ENCODE peak calls at places on chromosomes 2 and 18, in seven cellular contexts. L is tibial artery, Q is right lobe of liver, G is cardiac muscle cell, N is OCI-LY7, H is MM.1S, I is left ventricle myocardium inferior. W is an unnamed sample.

GRCh38 chr2:65453916-65454315 is 21.5 kb upstream of the SPRED2 start:
- DNase-seq in G (no peak), Q (no peak), I (no peak), H (no peak), N (no peak), L (no peak), W (no peak)

GRCh38 chr18:9323750-9324445 is 10.7 kb upstream of the TWSG1 start:
- DNase-seq in L (no peak), G (no peak), Q (no peak), I (no peak), H (no peak), N (no peak), W (no peak)

GRCh38 chr18:45353530-45353929 is 261.7 kb upstream of the SLC14A2 start:
- DNase-seq in N (no peak), Q (no peak), L (no peak), G (no peak), H (no peak), I (no peak), W (no peak)

GRCh38 chr18:47050468-47050867 is 15.0 kb upstream of the ELOA2 start:
- DNase-seq in H (peak), L (no peak), I (no peak), G (peak), Q (no peak), N (peak), W (peak)

GRCh38 chr2:32453242-32454062 is 96.6 kb downstream of the BIRC6 start:
- DNase-seq in H (no peak), I (no peak), L (no peak), N (no peak), G (no peak), Q (no peak), W (no peak)

GRCh38 chr2:165837122-165837521 is 43.1 kb upstream of the GALNT3 start:
- DNase-seq in N (no peak), Q (no peak), I (no peak), L (no peak), G (no peak), H (no peak), W (no peak)

GRCh38 chr2:75289771-75290170 is 90.5 kb upstream of the TACR1 start:
- DNase-seq in L (no peak), Q (no peak), G (no peak), N (no peak), H (no peak), I (no peak), W (no peak)

GRCh38 chr2:240820607-240821428 is 799 bp upstream of the KIF1A start:
- DNase-seq in L (no peak), Q (no peak), G (peak), H (no peak), I (peak), N (no peak), W (peak)

GRCh38 chr2:55109219-55109891 is 59.1 kb upstream of the RTN4 start:
- DNase-seq in G (no peak), I (no peak), H (no peak), Q (no peak), N (no peak), L (no peak), W (no peak)

GRCh38 chr2:242075683-242076082 is 206.2 kb downstream of the RTP5 start:
- DNase-seq in Q (peak), L (no peak), I (no peak), H (no peak), G (no peak), N (no peak), W (no peak)

GRCh38 chr2:8239402-8240127 is 442.3 kb upstream of the ID2 start:
- DNase-seq in H (no peak), I (no peak), G (no peak), N (no peak), L (no peak), Q (no peak), W (peak)

GRCh38 chr2:58970365-58970764 is 729.2 kb upstream of the FANCL start:
- DNase-seq in I (no peak), H (no peak), N (no peak), G (no peak), Q (no peak), L (no peak), W (no peak)
- H3K27ac ChIP-seq in I (no peak), H (no peak), N (no peak), G (no peak), Q (no peak), L (no peak), W (no peak)

GRCh38 chr18:35466815-35467623 is 30.7 kb downstream of the INO80C start:
- DNase-seq in H (no peak), I (no peak), L (no peak), G (no peak), Q (no peak), N (no peak), W (no peak)
- H3K27ac ChIP-seq in H (no peak), I (peak), L (no peak), G (no peak), Q (no peak), N (peak), W (no peak)

DNA sequence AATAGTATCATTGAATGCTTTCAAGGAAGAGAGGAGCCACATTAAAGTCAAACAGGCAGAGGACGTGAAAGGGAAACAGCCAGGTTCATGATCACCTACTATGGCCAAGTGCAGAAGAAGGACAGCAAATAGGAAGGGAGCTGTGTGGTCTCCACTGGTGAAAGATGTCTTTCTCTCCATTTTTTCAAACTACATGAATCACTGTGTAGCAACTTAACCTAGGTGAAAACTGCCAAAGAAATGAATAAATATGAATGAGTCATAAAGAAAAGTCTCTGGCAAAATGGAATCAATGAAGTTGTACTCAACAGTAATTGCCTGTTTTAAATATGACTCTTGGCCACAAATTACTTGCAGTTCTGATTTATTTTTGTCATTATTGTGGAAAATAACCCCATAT is 452.6 kb upstream of the PKDCC start:
- DNase-seq in I (no peak), H (no peak), L (no peak), Q (no peak), N (no peak), G (no peak), W (no peak)
- H3K27ac ChIP-seq in I (no peak), H (no peak), L (no peak), Q (no peak), N (no peak), G (no peak), W (no peak)

DNA sequence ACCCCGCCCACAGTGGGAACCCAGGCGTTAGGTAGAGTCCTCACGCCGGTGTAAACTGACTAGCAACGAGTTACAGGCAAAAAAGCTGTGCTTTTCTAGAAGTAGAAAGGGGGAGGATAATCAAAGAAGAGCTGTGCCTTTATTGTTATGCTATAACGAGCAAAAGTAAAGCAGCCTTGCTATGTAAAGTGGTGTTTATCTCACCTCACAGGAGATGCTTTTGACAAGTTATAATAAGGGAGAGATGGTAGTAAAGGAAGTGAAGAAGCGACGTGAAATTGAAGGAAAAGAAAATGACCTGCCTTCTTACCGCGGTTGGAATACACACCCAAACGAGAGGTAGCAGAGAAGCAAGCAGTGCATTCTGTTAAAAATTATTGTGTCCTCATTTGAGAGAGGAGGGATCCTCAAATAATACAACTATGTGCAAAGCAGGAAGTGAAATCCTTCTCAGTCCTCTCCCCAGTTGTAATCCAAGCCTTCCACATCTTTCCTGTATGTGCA is 898 bp downstream of the TANK start:
- DNase-seq in L (no peak), Q (no peak), N (peak), I (no peak), H (peak), G (no peak), W (peak)
- H3K27ac ChIP-seq in L (peak), Q (peak), N (peak), I (peak), H (peak), G (peak), W (peak)

DNA sequence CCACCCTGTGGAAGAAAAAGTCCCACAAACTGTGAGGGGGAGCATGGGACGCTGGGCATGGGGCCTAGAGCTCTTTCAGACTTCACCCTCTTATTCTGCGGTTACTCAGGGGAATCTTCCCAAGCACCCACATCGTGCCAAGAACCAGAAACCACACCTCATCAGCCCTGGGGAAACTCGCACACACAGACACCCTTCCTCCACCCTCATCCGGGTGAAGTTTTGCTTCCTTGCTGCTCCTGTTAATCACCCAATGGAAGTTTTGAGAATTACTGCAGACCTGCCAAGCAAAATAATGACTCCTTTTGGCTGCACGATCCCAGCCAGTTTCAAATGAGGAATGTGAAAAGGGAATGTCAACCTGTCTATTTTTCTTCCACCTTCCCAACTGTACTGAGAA is 59.0 kb downstream of the COL6A3 start:
- DNase-seq in I (no peak), H (no peak), L (no peak), G (no peak), Q (no peak), N (no peak), W (no peak)
- H3K27ac ChIP-seq in I (no peak), H (no peak), L (peak), G (no peak), Q (no peak), N (no peak), W (no peak)

DNA sequence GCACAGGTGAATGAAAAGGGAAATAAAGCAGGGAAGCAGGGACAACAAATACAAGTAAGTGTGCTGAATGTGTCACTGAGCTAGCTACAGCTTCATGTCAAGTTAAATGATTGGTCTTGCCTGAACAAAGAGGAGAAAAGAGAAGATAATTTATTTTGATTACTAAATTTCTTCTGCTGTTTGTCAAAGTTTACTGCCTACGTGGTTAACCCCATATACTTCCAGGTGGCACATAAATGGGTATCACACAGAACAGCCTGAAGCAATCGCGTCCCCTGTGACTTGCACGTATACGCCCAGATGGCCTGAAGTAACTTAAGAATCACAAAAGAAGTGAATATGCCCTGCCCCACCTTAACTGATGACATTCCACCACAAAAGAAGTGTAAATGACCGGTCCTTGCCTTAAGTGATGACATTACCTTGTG is 434.2 kb downstream of the LRRTM4 start:
- DNase-seq in L (no peak), Q (no peak), I (no peak), H (no peak), N (no peak), G (no peak), W (peak)
- H3K27ac ChIP-seq in L (no peak), Q (no peak), I (no peak), H (no peak), N (no peak), G (no peak), W (peak)

GRCh38 chr2:185473838-185474237 is 264.8 kb upstream of the FSIP2 start:
- DNase-seq in Q (no peak), I (no peak), H (no peak), G (no peak), N (no peak), L (no peak), W (no peak)
- H3K27ac ChIP-seq in Q (no peak), I (no peak), H (no peak), G (no peak), N (no peak), L (no peak), W (no peak)

DNA sequence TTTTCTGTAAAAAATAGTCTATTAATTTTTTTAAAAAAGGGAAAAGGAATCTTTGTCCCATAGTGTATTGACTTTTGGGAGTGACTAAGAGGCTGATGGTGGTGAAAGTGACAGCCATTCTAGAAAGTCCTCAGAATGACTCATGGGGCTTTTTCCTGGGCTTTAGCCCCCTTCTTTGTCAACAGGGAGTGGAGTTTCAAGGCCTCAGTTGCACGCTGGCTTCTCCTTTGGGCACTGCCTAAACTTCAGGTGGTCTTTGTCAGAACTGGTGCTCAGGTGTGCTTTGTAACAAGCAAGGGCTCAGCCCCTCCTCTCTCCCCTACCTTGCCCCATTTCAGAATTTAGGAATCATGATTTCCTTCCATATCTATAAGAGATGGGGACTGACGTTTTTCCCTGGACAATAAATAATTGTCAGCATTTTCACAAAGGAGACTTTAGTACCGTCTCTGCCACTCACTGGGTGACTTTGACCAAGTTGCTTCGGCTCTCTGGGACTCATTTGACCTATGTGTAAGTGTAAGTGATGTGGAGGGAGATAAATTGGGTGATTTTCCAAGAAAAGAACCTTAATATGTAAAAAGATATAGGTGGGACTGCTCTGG is 61.2 kb upstream of the IGFBP2 start:
- DNase-seq in N (no peak), Q (no peak), I (no peak), L (no peak), G (no peak), H (no peak), W (no peak)
- H3K27ac ChIP-seq in N (no peak), Q (peak), I (peak), L (peak), G (no peak), H (no peak), W (no peak)

GRCh38 chr2:102006886-102007278 is 15.1 kb downstream of the IL1R2 start:
- DNase-seq in I (no peak), Q (no peak), N (no peak), L (no peak), H (no peak), G (no peak), W (no peak)
- H3K27ac ChIP-seq in I (no peak), Q (no peak), N (no peak), L (no peak), H (no peak), G (no peak), W (no peak)

DNA sequence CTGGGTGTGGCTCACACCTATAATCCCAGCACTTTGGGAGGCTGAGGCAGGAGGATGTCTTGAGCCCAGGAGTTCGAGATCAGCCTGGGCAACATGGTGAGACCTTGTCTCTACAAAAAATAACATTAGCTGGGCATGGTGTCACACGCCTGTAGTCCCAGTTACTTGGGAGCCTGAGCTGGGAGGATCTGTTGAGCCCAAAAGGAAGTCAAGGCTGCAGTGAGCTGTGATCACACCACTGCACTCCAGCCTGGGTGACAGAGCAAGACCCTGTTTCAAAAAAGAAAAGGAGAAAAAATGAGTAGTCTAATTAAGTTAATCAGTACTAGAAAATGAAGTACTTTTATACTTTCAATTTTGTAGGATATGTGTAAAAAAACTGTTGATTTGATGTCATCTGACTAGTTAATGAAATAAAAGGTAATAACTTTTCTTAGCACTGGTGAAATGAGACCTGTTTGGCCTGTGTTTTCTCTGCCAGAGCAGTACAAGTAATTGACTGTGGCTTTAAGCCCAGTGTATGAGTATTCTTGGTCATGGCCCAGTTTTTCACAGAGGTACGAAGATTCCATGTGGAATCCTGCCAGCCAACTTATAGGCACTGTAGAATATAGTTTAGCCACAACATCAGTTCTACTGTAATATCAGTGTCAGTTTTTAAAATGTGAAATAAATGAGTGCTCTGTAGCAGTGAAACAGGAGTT is 35.8 kb downstream of the MFSD6 start:
- DNase-seq in I (no peak), H (no peak), Q (no peak), N (no peak), G (no peak), L (no peak), W (no peak)
- H3K27ac ChIP-seq in I (peak), H (no peak), Q (no peak), N (no peak), G (no peak), L (no peak), W (no peak)